ENCODE peak calls at places on chromosomes 12 and 14, in five cellular contexts. P, B, L, Z and E are unnamed samples.

GRCh38 chr12:97063292-97063935 is 156.4 kb downstream of the NEDD1 start:
- DNase-seq in L (no peak), Z (no peak), P (peak; percentile 63), B (no peak), E (no peak)

GRCh38 chr12:80551897-80552296 is 107.9 kb downstream of the PTPRQ start:
- DNase-seq in Z (peak; percentile 69), P (peak; percentile 98), B (no peak), L (no peak), E (no peak)

GRCh38 chr12:54126696-54127537 is 61.9 kb downstream of the SMUG1 start:
- DNase-seq in B (peak; percentile 93), Z (peak; percentile 51), P (no peak), L (peak; percentile 85), E (peak; percentile 79)

GRCh38 chr12:123237646-123238329 is 4.6 kb downstream of the MTRFR start:
- DNase-seq in L (peak; percentile 79), B (peak; percentile 92), P (peak; percentile 50), Z (peak; percentile 76), E (peak; percentile 84)

GRCh38 chr14:76975865-76976622 is 52.5 kb downstream of the IRF2BPL start:
- DNase-seq in Z (peak; percentile 34), P (no peak), B (no peak), L (peak; percentile 42), E (no peak)

GRCh38 chr12:113932411-113933196 is 33.5 kb downstream of the RBM19 start:
- DNase-seq in L (peak; percentile 72), P (peak; percentile 21), Z (peak; percentile 81), B (no peak), E (no peak)

GRCh38 chr14:92729632-92730358 is 18.6 kb downstream of the LGMN start:
- DNase-seq in L (no peak), P (peak; percentile 96), B (no peak), Z (no peak), E (no peak)

GRCh38 chr14:103179078-103179477 is 55.8 kb downstream of the TNFAIP2 start:
- DNase-seq in L (no peak), P (no peak), B (no peak), Z (no peak), E (no peak)

GRCh38 chr14:69696633-69697557 is 70.0 kb upstream of the SRSF5 start:
- DNase-seq in Z (no peak), P (peak; percentile 47), L (no peak), B (no peak), E (no peak)

GRCh38 chr12:28415755-28416154 is 225.5 kb downstream of the CCDC91 start:
- DNase-seq in Z (peak; percentile 5), B (no peak), L (no peak), P (peak; percentile 94), E (no peak)

GRCh38 chr12:98594050-98594853 is 766 bp downstream of the SLC25A3 start:
- DNase-seq in P (peak; percentile 20), Z (peak; percentile 74), B (peak; percentile 81), L (peak; percentile 83), E (peak; percentile 92)

GRCh38 chr12:85278598-85279448 is 1.2 kb upstream of the ALX1 start:
- DNase-seq in B (peak; percentile 60), Z (no peak), L (peak; percentile 44), P (peak; percentile 3), E (peak; percentile 69)

GRCh38 chr12:26870491-26871419 is 37.8 kb upstream of the ITPR2 start:
- DNase-seq in B (no peak), L (peak; percentile 57), Z (peak; percentile 71), P (peak; percentile 64), E (no peak)

GRCh38 chr14:100681111-100681510 is 45.6 kb upstream of the DLK1 start:
- DNase-seq in Z (no peak), P (no peak), L (no peak), B (no peak), E (no peak)

GRCh38 chr14:67571275-67571990 is 28.6 kb downstream of the PIGH start:
- DNase-seq in L (peak; percentile 82), Z (peak; percentile 80), B (peak; percentile 85), P (peak; percentile 38), E (peak; percentile 86)

GRCh38 chr14:101352567-101352966 is 208.7 kb upstream of the DIO3 start:
- DNase-seq in P (no peak), B (no peak), L (no peak), Z (no peak), E (peak; percentile 53)

GRCh38 chr12:91620949-91621348 is 438.3 kb upstream of the DCN start:
- DNase-seq in B (no peak), P (peak; percentile 12), L (peak; percentile 22), Z (no peak), E (no peak)

GRCh38 chr12:15701721-15702156 is 87.4 kb downstream of the EPS8 start:
- DNase-seq in B (no peak), P (peak; percentile 75), Z (no peak), L (no peak), E (no peak)

GRCh38 chr12:96204381-96204780 is 10.2 kb downstream of the ELK3 start:
- DNase-seq in B (no peak), Z (no peak), P (no peak), L (no peak), E (no peak)

GRCh38 chr14:68451676-68452387 is 341.0 kb downstream of the ZFP36L1 start:
- DNase-seq in P (no peak), L (no peak), Z (no peak), B (no peak), E (no peak)

GRCh38 chr12:58479403-58479802 is 440.9 kb downstream of the LRIG3 start:
- DNase-seq in P (no peak), B (no peak), Z (no peak), L (no peak), E (no peak)

GRCh38 chr12:76634074-76634570 is 74.6 kb upstream of the OSBPL8 start:
- DNase-seq in P (no peak), B (no peak), Z (no peak), L (no peak), E (no peak)

GRCh38 chr14:71618047-71618446 is 314.2 kb upstream of the RGS6 start:
- DNase-seq in B (no peak), Z (no peak), P (no peak), L (no peak), E (no peak)

GRCh38 chr12:107467716-107468115 is 217.9 kb upstream of the PWP1 start:
- DNase-seq in P (no peak), B (no peak), L (no peak), Z (no peak), E (peak; percentile 16)

GRCh38 chr12:4034926-4035325 is 161.7 kb upstream of the PARP11 start:
- DNase-seq in Z (no peak), P (no peak), L (no peak), B (no peak), E (no peak)

GRCh38 chr14:75234173-75234855 is 44.3 kb upstream of the FOS start:
- DNase-seq in B (peak; percentile 83), P (peak; percentile 96), L (peak; percentile 78), Z (peak; percentile 62), E (no peak)

GRCh38 chr12:34340534-34341361 is 318.5 kb downstream of the ALG10 start:
- DNase-seq in Z (no peak), B (no peak), L (no peak), P (no peak), E (no peak)
- H3K4me3 ChIP-seq in Z (no peak overlapping the region), B (no peak overlapping the region), L (no peak overlapping the region), P (no peak overlapping the region), E (no peak overlapping the region)

GRCh38 chr14:50084666-50085065 is 31.7 kb downstream of the VCPKMT start:
- DNase-seq in L (no peak), B (no peak), P (no peak), Z (no peak), E (no peak)
- H3K4me1 ChIP-seq in L (no peaks in the 10 kb centered on the region), B (no peaks in the 10 kb centered on the region), P (peaks cover 2% of the 10 kb centered on the region), Z (peaks cover 8% of the 10 kb centered on the region), E (peaks cover 93% of the 10 kb centered on the region)

GRCh38 chr14:45621731-45622130 is 368.7 kb upstream of the MIS18BP1 start:
- DNase-seq in B (no peak), L (no peak), Z (no peak), P (no peak), E (no peak)
- H3K9me3 ChIP-seq in B (peaks cover 2% of the 10 kb centered on the region), L (no peaks in the 10 kb centered on the region), Z (no peaks in the 10 kb centered on the region), P (no peaks in the 10 kb centered on the region), E (no peaks in the 10 kb centered on the region)

DNA sequence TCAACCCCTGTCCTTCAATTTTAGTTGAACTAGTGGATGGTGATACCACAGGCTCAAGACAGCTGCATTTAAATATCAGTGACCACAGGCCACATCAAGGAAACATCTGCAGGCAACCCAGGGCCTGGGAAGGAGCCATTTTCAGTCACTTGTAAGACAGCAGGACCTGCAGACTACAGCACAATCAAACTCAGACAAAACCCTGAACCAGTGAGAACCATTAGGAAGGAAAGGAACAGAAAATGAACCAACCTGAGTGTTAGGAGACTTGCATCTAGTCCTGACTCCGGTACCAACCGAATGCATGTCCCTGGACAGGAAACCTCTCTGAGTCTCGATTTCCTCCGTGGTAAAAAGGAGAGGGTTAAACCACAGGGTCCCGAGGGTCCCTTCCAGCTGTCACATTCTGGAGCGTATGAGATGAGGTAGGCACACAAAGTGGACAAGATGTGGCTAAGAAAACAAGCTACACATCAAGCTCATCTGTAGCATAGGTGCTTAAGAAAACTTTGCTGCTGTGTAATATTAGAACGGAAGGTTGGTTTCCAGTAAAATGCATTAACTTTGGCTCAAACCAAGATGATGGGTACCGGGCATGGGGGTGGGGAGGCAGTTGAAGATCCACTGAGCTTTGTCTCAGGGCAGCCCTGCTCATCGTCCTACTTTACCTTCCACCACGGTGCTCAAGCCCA is 1.6 kb upstream of the CDKN1B start:
- DNase-seq in B (no peak), Z (no peak), L (no peak), P (peak; percentile 25), E (no peak)
- H3K4me3 ChIP-seq in B (no peak overlapping the region), Z (no peak overlapping the region), L (peak overlapping the region; percentile 92), P (peak overlapping the region; percentile 97), E (peak overlapping the region; percentile 80)

DNA sequence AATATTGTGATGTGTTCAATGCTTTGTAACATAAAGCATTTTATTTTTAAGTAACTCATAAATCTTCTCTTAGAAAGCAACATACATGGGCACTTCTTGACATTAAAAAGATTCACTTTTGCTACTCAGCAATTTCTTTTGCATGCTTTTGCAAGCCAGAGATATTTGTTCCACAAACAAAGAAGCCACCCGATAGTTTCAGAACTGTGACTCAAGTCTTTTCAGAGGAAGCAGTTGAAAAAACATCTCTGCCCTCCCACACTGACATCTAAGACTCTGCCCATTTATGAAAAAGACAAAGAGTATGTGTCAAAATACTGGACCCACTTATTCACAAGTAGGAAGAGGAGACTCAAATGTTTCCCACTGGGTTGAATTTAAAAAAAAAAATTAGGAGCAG is 7.5 kb downstream of the APPL2 start:
- DNase-seq in P (peak; percentile 72), Z (no peak), L (no peak), B (no peak), E (no peak)
- H3K4me1 ChIP-seq in P (peaks cover 26% of the 10 kb centered on the region), Z (peaks cover 6% of the 10 kb centered on the region), L (peaks cover 12% of the 10 kb centered on the region), B (peaks cover 2% of the 10 kb centered on the region), E (peaks cover 41% of the 10 kb centered on the region)

GRCh38 chr14:29175706-29176105 is 409.1 kb downstream of the FOXG1 start:
- DNase-seq in L (no peak), Z (no peak), P (no peak), B (no peak), E (no peak)

GRCh38 chr14:29176876-29177275 is 410.3 kb downstream of the FOXG1 start:
- DNase-seq in B (no peak), P (no peak), L (no peak), Z (no peak), E (no peak)
- H3K9me3 ChIP-seq in B (peaks cover 1% of the 10 kb centered on the region), P (no peaks in the 10 kb centered on the region), L (no peaks in the 10 kb centered on the region), Z (no peaks in the 10 kb centered on the region), E (no peaks in the 10 kb centered on the region)